ENCODE peak calls at places on chromosomes 7 and 10, in eight cellular contexts. R is lung, E is BJ, Z is A549, B is lower leg skin, D is fibroblast of lung, U is lower lobe of right lung, I is HFF-Myc. A is an unnamed sample.

GRCh38 chr10:76651148-76651547 is 986.5 kb downstream of the KCNMA1 start:
- DNase-seq in E (no peak), B (no peak), D (peak), R (no peak), I (no peak), U (no peak), Z (no peak), A (no peak)

GRCh38 chr10:30027057-30028005 is 32.1 kb downstream of the JCAD start:
- DNase-seq in I (no peak), E (no peak), D (no peak), B (no peak), U (peak), Z (no peak), R (peak), A (no peak)

GRCh38 chr10:30047924-30048531 is 11.4 kb downstream of the JCAD start:
- DNase-seq in D (no peak), E (no peak), U (no peak), B (no peak), Z (no peak), R (no peak), I (no peak), A (no peak)

GRCh38 chr7:101846800-101847538 is 29.5 kb downstream of the CUX1 start:
- DNase-seq in B (no peak), Z (no peak), U (no peak), R (no peak), I (no peak), D (no peak), E (no peak), A (no peak)

GRCh38 chr10:111076682-111077661 is at the start of gene ADRA2A:
- DNase-seq in R (peak), I (no peak), Z (peak), B (no peak), D (peak), E (peak), U (peak), A (no peak)

GRCh38 chr7:96236198-96237039 is 85.5 kb downstream of the SLC25A13 start:
- DNase-seq in I (peak), B (peak), U (no peak), E (peak), D (peak), R (no peak), Z (no peak), A (peak)

GRCh38 chr7:83852136-83852535 is 203.2 kb upstream of the SEMA3E start:
- DNase-seq in Z (no peak), I (no peak), B (no peak), E (no peak), U (no peak), R (no peak), D (peak), A (no peak)

GRCh38 chr10:3734111-3734510 is 50.9 kb downstream of the KLF6 start:
- DNase-seq in D (no peak), E (no peak), R (no peak), B (no peak), I (no peak), U (no peak), Z (no peak), A (no peak)

GRCh38 chr7:6171532-6172330 is 100.7 kb downstream of the CYTH3 start:
- DNase-seq in U (no peak), I (no peak), Z (no peak), E (no peak), B (no peak), R (no peak), D (no peak), A (no peak)

GRCh38 chr7:12423355-12423994 is 19.8 kb upstream of the VWDE start:
- DNase-seq in R (no peak), Z (no peak), B (no peak), D (peak), U (no peak), E (peak), I (peak), A (no peak)

GRCh38 chr7:24713039-24713793 is 44.0 kb downstream of the GSDME start:
- DNase-seq in E (no peak), I (no peak), B (peak), R (no peak), Z (no peak), D (no peak), U (no peak), A (no peak)

GRCh38 chr10:24153016-24153415 is 55.9 kb upstream of the KIAA1217 start:
- DNase-seq in U (no peak), E (no peak), I (no peak), B (no peak), R (no peak), D (peak), Z (no peak), A (no peak)

GRCh38 chr7:138981332-138982203 is at the start of gene KIAA1549:
- DNase-seq in B (no peak), E (no peak), I (no peak), Z (peak), U (peak), D (peak), R (peak), A (no peak)

GRCh38 chr7:45215611-45216062 is 58.0 kb downstream of the RAMP3 start:
- DNase-seq in B (no peak), Z (no peak), U (no peak), E (no peak), I (no peak), R (no peak), D (no peak), A (no peak)

GRCh38 chr7:105429746-105430612 is 41.3 kb upstream of the SRPK2 start:
- DNase-seq in Z (peak), U (no peak), D (peak), I (no peak), E (no peak), R (peak), B (peak), A (peak)

GRCh38 chr10:100022403-100022802 is 12.7 kb upstream of the DNMBP start:
- DNase-seq in I (no peak), R (no peak), U (no peak), E (no peak), B (no peak), Z (no peak), D (peak), A (no peak)

GRCh38 chr10:91617073-91617580 is 15.7 kb downstream of the PPP1R3C start:
- DNase-seq in D (peak), R (no peak), E (peak), B (no peak), U (no peak), I (no peak), Z (no peak), A (peak)

GRCh38 chr7:68726386-68726785 is 871.9 kb upstream of the AUTS2 start:
- DNase-seq in R (no peak), U (no peak), B (no peak), E (no peak), I (no peak), Z (no peak), D (no peak), A (no peak)

GRCh38 chr7:68725843-68726242 is 872.4 kb upstream of the AUTS2 start:
- DNase-seq in B (no peak), Z (no peak), E (no peak), D (no peak), U (no peak), R (no peak), I (no peak), A (no peak)

GRCh38 chr7:68730871-68731403 is 867.3 kb upstream of the AUTS2 start:
- DNase-seq in Z (no peak), B (no peak), D (peak), I (no peak), U (peak), E (no peak), R (peak), A (no peak)

GRCh38 chr7:68730194-68730593 is 868.1 kb upstream of the AUTS2 start:
- DNase-seq in B (no peak), E (no peak), U (no peak), I (no peak), R (no peak), D (no peak), Z (peak), A (no peak)

GRCh38 chr7:68729361-68729760 is 868.9 kb upstream of the AUTS2 start:
- DNase-seq in I (no peak), E (no peak), Z (no peak), U (no peak), R (no peak), B (no peak), D (no peak), A (no peak)
- TF ChIP-seq CTCF in I (no peak), E (no peak), Z (no peak), U (no peak), R (no peak), B (no peak), D (no peak), A (no peak)

DNA sequence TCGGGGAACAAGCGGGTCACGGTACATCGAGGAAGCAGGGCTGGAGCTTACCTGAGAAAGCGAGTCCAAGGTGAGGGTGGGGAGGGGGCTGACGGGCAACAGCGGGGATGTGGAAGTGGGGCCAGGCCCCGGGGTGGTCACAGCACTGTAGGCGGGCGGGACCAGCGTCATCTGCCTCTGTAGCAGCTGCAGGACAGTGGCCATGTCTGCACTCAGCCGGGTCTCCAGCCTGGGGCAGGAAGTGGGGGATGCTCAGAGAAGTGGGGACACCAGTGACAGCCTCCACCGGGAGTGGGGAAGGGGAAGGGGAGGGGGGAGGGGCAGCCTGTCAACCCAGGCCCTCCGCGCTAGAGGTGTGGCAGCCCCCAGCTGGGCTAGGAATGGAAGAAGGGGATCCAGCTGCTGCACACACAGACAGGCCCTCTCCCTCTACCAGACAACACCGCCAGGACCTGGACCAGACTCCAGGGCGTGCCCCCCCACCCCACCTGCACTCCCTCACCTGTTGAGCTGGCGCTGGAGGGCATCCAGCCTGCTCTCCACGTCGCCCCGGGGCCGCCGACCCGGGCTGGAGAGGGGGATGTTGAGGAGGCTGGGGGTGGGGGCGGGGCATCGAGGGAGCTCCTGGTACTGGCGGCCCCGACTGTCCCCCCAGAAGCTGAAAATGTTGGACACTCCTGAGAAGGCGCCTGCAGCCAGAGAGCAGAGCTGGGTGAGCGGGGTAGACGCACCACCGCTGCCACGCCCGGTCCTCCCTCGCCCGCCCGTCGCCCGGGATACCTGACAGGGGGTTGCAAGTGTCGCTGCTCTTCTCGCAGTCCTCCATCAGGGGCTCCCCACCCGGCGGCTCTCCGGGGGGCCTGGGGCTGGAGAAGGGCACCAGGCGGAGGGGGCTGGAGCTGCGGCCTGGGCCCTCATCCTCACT is 31.0 kb downstream of the KCNH2 start:
- DNase-seq in B (no peak), U (peak), R (no peak), Z (no peak), I (no peak), E (no peak), D (no peak), A (no peak)
- H3K4me3 ChIP-seq in B (no peak), U (no peak), R (no peak), Z (no peak), I (no peak), E (no peak), D (no peak), A (no peak)

GRCh38 chr7:151312831-151313809 is 28.5 kb upstream of the NUB1 start:
- DNase-seq in U (no peak), R (no peak), Z (no peak), E (no peak), D (no peak), I (no peak), B (no peak), A (no peak)

GRCh38 chr7:151312356-151312755 is 29.3 kb upstream of the NUB1 start:
- DNase-seq in B (no peak), E (no peak), I (no peak), Z (no peak), R (no peak), D (no peak), U (no peak), A (no peak)

GRCh38 chr7:151309306-151309705 is 32.3 kb upstream of the NUB1 start:
- DNase-seq in E (peak), D (peak), I (peak), R (no peak), U (no peak), B (no peak), Z (no peak), A (no peak)

GRCh38 chr7:151310578-151310977 is 31.0 kb upstream of the NUB1 start:
- DNase-seq in I (no peak), U (no peak), D (no peak), B (no peak), R (no peak), Z (peak), E (no peak), A (no peak)

GRCh38 chr7:151311294-151311864 is 30.2 kb upstream of the NUB1 start:
- DNase-seq in I (no peak), R (no peak), E (no peak), U (no peak), Z (no peak), D (no peak), B (no peak), A (no peak)
- TF ChIP-seq CTCF in I (peak), R (no peak), E (no peak), U (no peak), Z (no peak), D (peak), B (no peak), A (peak)

GRCh38 chr10:124886195-124886594 is 55.7 kb upstream of the ZRANB1 start:
- DNase-seq in I (no peak), E (no peak), R (no peak), U (no peak), Z (no peak), D (peak), B (no peak), A (no peak)
- H3K4me3 ChIP-seq in I (no peak), E (no peak), R (no peak), U (no peak), Z (no peak), D (no peak), B (no peak), A (no peak)

GRCh38 chr7:94392391-94392782 is 2.3 kb upstream of the COL1A2 start:
- DNase-seq in I (no peak), U (no peak), Z (no peak), E (no peak), R (no peak), B (no peak), D (no peak), A (no peak)
- TF ChIP-seq CTCF in I (no peak), U (no peak), Z (no peak), E (no peak), R (no peak), B (no peak), D (no peak), A (no peak)

DNA sequence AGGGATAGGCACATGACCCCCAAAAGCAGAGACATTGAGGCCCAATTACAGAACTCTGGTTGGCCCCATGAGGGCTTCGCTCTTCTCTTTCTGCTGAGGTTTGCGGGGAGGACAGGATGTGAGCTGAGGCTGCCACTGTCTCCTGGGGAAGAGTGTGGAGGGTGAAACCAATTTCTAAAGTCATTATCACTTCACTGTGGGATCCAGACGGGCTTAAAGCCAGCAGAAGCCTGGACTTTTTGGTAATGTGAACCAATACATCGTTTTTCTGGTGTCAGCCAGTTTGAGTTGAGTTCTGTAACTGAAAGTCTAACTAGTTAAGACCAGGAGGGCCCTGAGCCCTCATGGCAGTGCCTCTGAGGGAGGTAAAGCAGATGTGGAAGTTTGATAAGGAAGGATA is 163.0 kb downstream of the MYOF start:
- DNase-seq in U (no peak), Z (no peak), E (no peak), D (no peak), B (no peak), I (no peak), R (no peak), A (no peak)
- H3K4me3 ChIP-seq in U (no peak), Z (no peak), E (no peak), D (no peak), B (no peak), I (no peak), R (no peak), A (no peak)

DNA sequence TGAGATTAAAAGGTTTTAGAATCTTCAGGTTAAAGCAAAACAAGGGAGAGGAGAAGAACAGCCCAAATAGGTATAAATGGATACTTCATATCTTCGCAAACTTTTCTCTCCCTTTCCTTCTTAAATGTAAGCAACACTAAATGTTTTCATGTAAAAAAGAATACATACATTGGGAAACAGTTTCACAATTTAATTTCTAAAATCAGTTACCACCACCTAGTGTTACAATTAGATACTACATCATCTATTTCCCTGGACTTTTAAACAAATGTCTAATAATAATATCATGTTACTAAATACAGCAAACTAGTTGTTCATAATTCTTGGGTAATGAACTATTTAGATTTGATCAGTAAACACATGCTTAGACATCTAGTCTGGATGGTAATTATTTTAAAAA is 35.8 kb downstream of the MINDY3 start:
- DNase-seq in R (no peak), U (no peak), B (no peak), Z (peak), I (no peak), E (no peak), D (peak), A (no peak)
- TF ChIP-seq CTCF in R (no peak), U (peak), B (no peak), Z (peak), I (no peak), E (peak), D (peak), A (peak)

GRCh38 chr10:48307584-48307983 is 1.1 kb downstream of the MAPK8 start:
- DNase-seq in B (no peak), R (no peak), D (no peak), I (no peak), Z (no peak), E (no peak), U (no peak), A (no peak)
- H3K4me3 ChIP-seq in B (no peak), R (peak), D (peak), I (peak), Z (peak), E (peak), U (peak), A (peak)

A was measured in retinal pigment epithelial cell.